ENCODE peak calls at places on chromosomes 1 and 21, in four cellular contexts. One of them, this sample, is unnamed.
A peak's percentile ranks its signal among the peaks of the same experiment; 100 is the strongest.

GRCh38 chr1:156081174-156082110 is 823 bp downstream of the MEX3A start:
- DNase-seq in substantia nigra: no peak
- DNase-seq in GM20000: no peak
- DNase-seq in nephron progenitor cell: no peak
- DNase-seq in this sample: no peak

GRCh38 chr1:41898191-41898713 is 20.5 kb downstream of the HIVEP3 start:
- DNase-seq in nephron progenitor cell: no peak
- DNase-seq in substantia nigra: no peak
- DNase-seq in GM20000: no peak
- DNase-seq in this sample: peak; percentile 70

GRCh38 chr1:245621589-245621988 is 466.8 kb downstream of the KIF26B start:
- DNase-seq in GM20000: no peak
- DNase-seq in substantia nigra: no peak
- DNase-seq in nephron progenitor cell: no peak
- DNase-seq in this sample: no peak

GRCh38 chr1:3677411-3677944 is 25.2 kb downstream of the TP73 start:
- DNase-seq in nephron progenitor cell: no peak
- DNase-seq in GM20000: no peak
- DNase-seq in substantia nigra: no peak
- DNase-seq in this sample: no peak

GRCh38 chr1:150192012-150192411 is 42.3 kb downstream of the PLEKHO1 start:
- DNase-seq in GM20000: no peak
- DNase-seq in nephron progenitor cell: no peak
- DNase-seq in substantia nigra: no peak
- DNase-seq in this sample: peak; percentile 73

GRCh38 chr21:26845066-26845749 is at the start of gene ADAMTS1:
- DNase-seq in nephron progenitor cell: peak; percentile 93
- DNase-seq in substantia nigra: peak; percentile 89
- DNase-seq in GM20000: no peak
- DNase-seq in this sample: peak; percentile 85

GRCh38 chr1:241605146-241605805 is 34.9 kb downstream of the CHML start:
- DNase-seq in GM20000: no peak
- DNase-seq in nephron progenitor cell: no peak
- DNase-seq in substantia nigra: no peak
- DNase-seq in this sample: peak; percentile 58

GRCh38 chr21:32558131-32558530 is 27.2 kb downstream of the TCP10L start:
- DNase-seq in GM20000: no peak
- DNase-seq in substantia nigra: no peak
- DNase-seq in nephron progenitor cell: no peak
- DNase-seq in this sample: no peak

GRCh38 chr1:61078611-61079010 is 3.8 kb upstream of the NFIA start:
- DNase-seq in substantia nigra: no peak
- DNase-seq in GM20000: no peak
- DNase-seq in nephron progenitor cell: no peak
- DNase-seq in this sample: no peak

GRCh38 chr1:235633220-235633540 is 16.4 kb downstream of the GNG4 start:
- DNase-seq in nephron progenitor cell: no peak
- DNase-seq in substantia nigra: no peak
- DNase-seq in GM20000: no peak
- DNase-seq in this sample: no peak

GRCh38 chr1:192739476-192740184 is 69.2 kb upstream of the RGS2 start:
- DNase-seq in GM20000: no peak
- DNase-seq in substantia nigra: no peak
- DNase-seq in nephron progenitor cell: no peak
- DNase-seq in this sample: no peak

This sample was measured in ELR.